ENCODE peak calls at places on chromosomes 11 and 22, in six cellular contexts. R is endothelial cell; G is ovary; U is CD8-positive, alpha-beta T cell; K is breast epithelium; D is kidney. X is an unnamed sample.

GRCh38 chr22:26471522-26471921 is 12.1 kb downstream of the HPS4 start:
- DNase-seq in R (no peak), G (no peak), U (no peak), K (no peak), D (no peak), X (no peak)

GRCh38 chr22:39090426-39091064 is 6.5 kb upstream of the APOBEC3H start:
- DNase-seq in R (no peak), G (no peak), U (peak), K (no peak), D (peak), X (no peak)

GRCh38 chr11:110710520-110711381 is 1.5 kb downstream of the ARHGAP20 start:
- DNase-seq in R (peak), G (peak), U (no peak), K (peak), D (peak), X (peak)

GRCh38 chr11:121800704-121801516 is 315.1 kb downstream of the BLID start:
- DNase-seq in R (peak), G (peak), U (no peak), K (no peak), D (no peak), X (no peak)

GRCh38 chr11:113992459-113993105 is 17.7 kb downstream of the HTR3A start:
- DNase-seq in R (no peak), G (no peak), U (no peak), K (no peak), D (no peak), X (no peak)

GRCh38 chr22:28743852-28744251 is 2.0 kb downstream of the HSCB start:
- DNase-seq in R (no peak), G (no peak), U (no peak), K (no peak), D (no peak), X (no peak)

GRCh38 chr22:26326803-26327202 is 102.3 kb upstream of the ASPHD2 start:
- DNase-seq in R (no peak), G (no peak), U (no peak), K (no peak), D (no peak), X (no peak)

GRCh38 chr11:133070053-133070713 is 462.1 kb downstream of the OPCML start:
- DNase-seq in R (no peak), G (no peak), U (no peak), K (no peak), D (no peak), X (no peak)

GRCh38 chr11:28123151-28123571 is 15.0 kb downstream of the METTL15 start:
- DNase-seq in R (no peak), G (no peak), U (no peak), K (no peak), D (no peak), X (no peak)

GRCh38 chr11:27873664-27874063 is 173.4 kb upstream of the BDNF start:
- DNase-seq in R (no peak), G (no peak), U (no peak), K (no peak), D (no peak), X (no peak)

GRCh38 chr22:38153821-38154562 is 27.6 kb downstream of the PLA2G6 start:
- DNase-seq in R (no peak), G (no peak), U (no peak), K (no peak), D (peak), X (no peak)

GRCh38 chr11:93741094-93741881 is at the start of the genes C11orf54 and TAF1D:
- DNase-seq in R (peak), G (peak), U (peak), K (peak), D (peak), X (peak)

GRCh38 chr11:11681536-11681935 is 59.7 kb upstream of the GALNT18 start:
- DNase-seq in R (no peak), G (no peak), U (no peak), K (no peak), D (no peak), X (no peak)

GRCh38 chr11:123313261-123313660 is 116.8 kb upstream of the GRAMD1B start:
- DNase-seq in R (no peak), G (no peak), U (no peak), K (no peak), D (no peak), X (no peak)

GRCh38 chr22:45667486-45667885 is 4.1 kb upstream of the ATXN10 start:
- DNase-seq in R (no peak), G (no peak), U (no peak), K (no peak), D (no peak), X (no peak)

GRCh38 chr22:30208631-30209603 is 37.6 kb downstream of the LIF start:
- DNase-seq in R (no peak), G (peak), U (no peak), K (peak), D (peak), X (no peak)

GRCh38 chr11:64874841-64875240 is 3.6 kb downstream of the EHD1 start:
- DNase-seq in R (no peak), G (no peak), U (no peak), K (no peak), D (peak), X (no peak)

GRCh38 chr11:116733959-116734517 is 38.7 kb downstream of the BUD13 start:
- DNase-seq in R (no peak), G (no peak), U (no peak), K (peak), D (no peak), X (no peak)

GRCh38 chr11:9972917-9973504 is 309.1 kb downstream of the SWAP70 start:
- DNase-seq in R (peak), G (no peak), U (no peak), K (no peak), D (no peak), X (no peak)

GRCh38 chr11:108472681-108473080 is 5.4 kb upstream of the C11orf65 start:
- DNase-seq in R (no peak), G (no peak), U (no peak), K (no peak), D (no peak), X (no peak)

GRCh38 chr11:69055212-69055586 is 6.5 kb downstream of the TPCN2 start:
- DNase-seq in R (no peak), G (no peak), U (no peak), K (no peak), D (no peak), X (no peak)

GRCh38 chr22:29710922-29711593 is 8.7 kb upstream of the CABP7 start:
- DNase-seq in R (no peak), G (no peak), U (no peak), K (no peak), D (no peak), X (no peak)

GRCh38 chr22:17266261-17266971 is 47.2 kb upstream of the ADA2 start:
- DNase-seq in R (peak), G (no peak), U (peak), K (no peak), D (peak), X (no peak)

GRCh38 chr11:128343870-128344269 is 243.5 kb downstream of the ETS1 start:
- DNase-seq in R (no peak), G (no peak), U (no peak), K (no peak), D (no peak), X (no peak)

GRCh38 chr22:25334091-25334490 is 114.7 kb downstream of the CRYBB2 start:
- DNase-seq in R (peak), G (no peak), U (peak), K (no peak), D (no peak), X (peak)

GRCh38 chr11:123561046-123561781 is 93.2 kb downstream of the SCN3B start:
- DNase-seq in R (peak), G (peak), U (no peak), K (no peak), D (no peak), X (no peak)

GRCh38 chr11:45083544-45084087 is 62.8 kb upstream of the PRDM11 start:
- DNase-seq in R (no peak), G (no peak), U (no peak), K (no peak), D (no peak), X (no peak)

GRCh38 chr11:125074511-125075241 is 11.6 kb downstream of the SLC37A2 start:
- DNase-seq in R (no peak), G (no peak), U (no peak), K (no peak), D (no peak), X (no peak)

GRCh38 chr22:37095113-37095512 is 14.4 kb downstream of the TMPRSS6 start:
- DNase-seq in R (no peak), G (no peak), U (no peak), K (no peak), D (no peak), X (no peak)

GRCh38 chr22:50338860-50339462 is 4.2 kb upstream of the PPP6R2 start:
- DNase-seq in R (no peak), G (no peak), U (no peak), K (no peak), D (no peak), X (no peak)

GRCh38 chr11:8309862-8310261 is 46.2 kb upstream of the LMO1 start:
- DNase-seq in R (no peak), G (no peak), U (no peak), K (peak), D (no peak), X (no peak)

GRCh38 chr11:127677813-127678212 is 677.2 kb upstream of the KIRREL3 start:
- DNase-seq in R (no peak), G (no peak), U (no peak), K (no peak), D (no peak), X (no peak)

GRCh38 chr22:17074648-17075002 is 10.2 kb upstream of the IL17RA start:
- DNase-seq in R (no peak), G (no peak), U (no peak), K (no peak), D (no peak), X (no peak)

GRCh38 chr22:29037340-29037932 is 24.2 kb downstream of the C22orf31 start:
- DNase-seq in R (no peak), G (no peak), U (no peak), K (no peak), D (no peak), X (no peak)

GRCh38 chr22:19213496-19214473 is 35.2 kb upstream of the SLC25A1 start:
- DNase-seq in R (no peak), G (no peak), U (no peak), K (no peak), D (no peak), X (no peak)

GRCh38 chr11:112096194-112096593 is 9.5 kb downstream of the SDHD start:
- DNase-seq in R (no peak), G (no peak), U (no peak), K (no peak), D (no peak), X (no peak)

GRCh38 chr22:38570841-38571364 is 920 bp upstream of the DMC1 start:
- DNase-seq in R (peak), G (peak), U (peak), K (no peak), D (peak), X (no peak)

GRCh38 chr11:94060401-94060800 is 39.2 kb downstream of the HEPHL1 start:
- DNase-seq in R (no peak), G (no peak), U (no peak), K (no peak), D (no peak), X (no peak)

GRCh38 chr11:279966-280761 is 2.0 kb downstream of the NLRP6 start:
- DNase-seq in R (peak), G (no peak), U (peak), K (peak), D (peak), X (peak)
- TF ChIP-seq CTCF in R (no peak), G (no peak), U (no peak), K (no peak), D (no peak), X (no peak)

GRCh38 chr11:29260939-29261705 is 755.7 kb downstream of the KCNA4 start:
- DNase-seq in R (no peak), G (no peak), U (no peak), K (no peak), D (no peak), X (no peak)
- TF ChIP-seq CTCF in R (no peak), G (no peak), U (no peak), K (no peak), D (no peak), X (no peak)

DNA sequence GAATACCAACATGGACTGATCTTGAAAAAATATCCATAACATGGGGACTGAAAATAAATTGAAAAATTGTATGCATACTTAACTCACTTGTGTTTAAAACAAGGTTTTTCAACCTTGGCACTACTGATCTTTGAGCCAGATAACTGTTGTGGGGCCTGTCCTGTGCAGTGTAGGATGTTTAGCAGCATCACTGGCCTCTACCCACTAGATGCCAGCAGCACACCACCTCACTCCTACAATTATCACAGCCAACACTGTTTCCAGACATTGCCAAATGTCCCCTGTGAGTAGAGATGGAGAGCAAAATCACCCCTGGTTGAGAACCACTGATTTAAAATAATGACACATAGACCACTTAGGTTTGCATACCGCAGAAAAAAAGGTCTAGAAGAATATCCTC is 45.0 kb upstream of the SLC1A2 start:
- DNase-seq in R (peak), G (no peak), U (no peak), K (no peak), D (no peak), X (no peak)
- TF ChIP-seq CTCF in R (no peak), G (no peak), U (no peak), K (no peak), D (no peak), X (no peak)

DNA sequence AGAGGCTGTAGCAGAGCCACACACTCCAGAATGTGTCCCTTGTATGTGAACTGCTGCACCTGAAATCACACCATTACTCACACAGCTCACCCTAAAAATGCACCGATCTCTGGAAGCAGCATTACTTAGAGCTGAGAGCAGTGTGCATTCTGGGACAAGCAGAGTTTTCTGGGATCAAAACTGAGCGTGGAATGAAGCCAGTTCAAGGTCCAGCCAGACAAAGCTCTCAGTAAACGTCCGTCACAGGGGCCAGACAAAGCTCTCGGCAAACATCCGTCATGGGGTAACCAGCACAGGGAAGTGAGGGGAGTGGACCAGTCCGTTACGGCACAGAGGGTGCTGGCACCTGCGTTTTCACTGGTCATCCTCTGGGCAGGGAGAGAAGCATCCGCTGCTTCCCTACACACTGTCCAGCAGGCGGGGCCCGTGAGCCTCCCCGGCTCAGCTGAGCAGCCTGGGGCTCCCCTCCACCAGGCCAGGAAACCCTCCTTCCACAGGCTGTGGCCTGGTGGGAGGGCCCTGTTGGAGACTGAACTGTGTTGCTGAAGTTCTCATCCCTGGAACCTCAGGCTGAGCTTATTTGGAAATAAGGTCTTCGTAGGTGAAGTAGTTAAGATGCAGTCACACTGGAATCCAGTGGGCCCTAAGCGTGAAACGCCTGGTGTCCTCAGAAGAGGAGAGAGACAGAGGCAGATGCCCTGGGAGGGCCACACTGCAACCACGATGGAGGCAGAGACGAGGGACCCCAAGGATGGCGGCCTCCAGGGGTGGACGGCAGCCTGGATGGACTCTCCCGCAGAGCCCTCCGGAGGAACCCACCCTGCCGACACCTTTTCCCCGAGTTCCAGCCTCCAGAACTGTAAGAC is 883.9 kb downstream of the BRD1 start:
- DNase-seq in R (peak), G (no peak), U (no peak), K (peak), D (no peak), X (no peak)
- TF ChIP-seq CTCF in R (peak), G (no peak), U (no peak), K (no peak), D (peak), X (no peak)

DNA sequence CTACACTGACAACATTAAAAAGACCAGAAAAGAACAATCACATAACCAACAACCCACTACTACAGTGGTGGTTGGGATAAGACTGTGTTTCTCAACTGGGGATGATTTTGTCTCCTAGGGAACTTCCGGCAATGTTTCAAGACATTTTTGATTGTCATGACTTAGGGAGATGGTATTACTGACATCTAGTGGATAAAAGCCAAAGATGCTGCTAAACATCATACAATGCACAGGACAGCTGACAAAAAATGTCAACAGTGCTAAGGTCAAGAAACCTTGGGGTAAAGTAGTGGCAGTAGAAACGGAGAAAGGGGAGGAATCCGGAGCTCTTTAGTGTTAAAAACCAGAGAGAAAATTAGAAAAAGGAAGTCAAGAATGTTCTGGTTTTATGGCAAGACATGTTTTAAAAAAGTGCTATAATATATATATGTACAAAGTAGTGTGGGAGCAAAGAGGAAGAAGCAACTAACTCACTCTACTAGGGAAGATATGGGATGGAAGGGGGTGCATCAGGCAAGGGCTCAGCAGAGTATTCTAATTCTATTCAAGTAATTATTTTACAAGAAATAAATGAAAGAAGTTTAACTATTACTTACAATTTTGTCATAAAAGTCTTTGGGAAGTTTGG is 37.2 kb downstream of the CKAP5 start:
- DNase-seq in R (no peak), G (no peak), U (no peak), K (no peak), D (no peak), X (no peak)
- TF ChIP-seq CTCF in R (no peak), G (no peak), U (no peak), K (no peak), D (no peak), X (no peak)

GRCh38 chr11:4087551-4087950 is 7.0 kb upstream of the RRM1 start:
- DNase-seq in R (no peak), G (no peak), U (no peak), K (no peak), D (no peak), X (no peak)
- TF ChIP-seq CTCF in R (peak), G (no peak), U (no peak), K (no peak), D (no peak), X (no peak)

DNA sequence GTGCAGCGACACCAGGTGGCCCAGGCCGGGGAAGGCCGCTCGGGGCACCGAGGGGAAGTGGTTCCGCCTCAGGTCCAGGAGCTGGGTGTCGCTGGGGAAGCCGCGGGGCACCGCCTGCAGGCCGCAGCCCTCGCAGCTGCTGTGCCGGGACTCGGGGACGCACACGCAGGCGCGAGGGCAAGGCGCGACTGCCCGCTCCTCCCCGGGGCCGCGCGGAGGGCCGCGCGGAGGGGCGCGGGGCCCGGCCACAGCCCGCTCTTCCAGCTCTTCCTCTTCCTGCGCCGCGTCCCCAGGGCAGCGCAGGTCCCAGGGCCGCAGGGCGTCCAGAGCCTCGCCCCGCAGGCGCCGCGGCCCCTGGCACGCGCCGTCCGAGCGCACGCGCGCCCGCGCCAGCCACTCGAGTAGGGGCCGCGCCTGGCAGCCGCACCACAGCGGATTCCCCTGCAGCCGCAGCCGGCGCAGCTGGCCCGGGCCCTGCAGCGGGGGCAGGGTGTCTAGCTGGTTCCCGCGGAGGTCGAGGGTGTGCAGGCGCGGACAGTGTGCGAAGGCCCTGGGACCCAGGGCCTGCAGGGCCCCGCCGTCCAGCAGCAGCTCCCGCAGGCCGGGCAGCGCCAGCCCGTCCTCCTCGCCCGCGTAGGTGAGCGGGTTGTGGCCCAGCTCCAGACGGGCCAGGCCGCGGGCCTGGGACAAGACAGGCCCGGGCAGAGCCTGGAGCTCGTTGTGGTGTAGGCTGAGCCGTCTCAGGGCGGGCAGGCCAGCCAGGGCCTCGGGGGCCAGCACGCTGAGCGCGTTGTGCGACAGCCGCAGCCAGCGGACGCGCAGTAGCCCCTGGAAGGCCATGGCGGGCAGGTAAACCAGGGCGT is 2.8 kb downstream of the CHADL start:
- DNase-seq in R (peak), G (peak), U (peak), K (peak), D (peak), X (peak)
- TF ChIP-seq CTCF in R (no peak), G (peak), U (peak), K (peak), D (peak), X (no peak)

DNA sequence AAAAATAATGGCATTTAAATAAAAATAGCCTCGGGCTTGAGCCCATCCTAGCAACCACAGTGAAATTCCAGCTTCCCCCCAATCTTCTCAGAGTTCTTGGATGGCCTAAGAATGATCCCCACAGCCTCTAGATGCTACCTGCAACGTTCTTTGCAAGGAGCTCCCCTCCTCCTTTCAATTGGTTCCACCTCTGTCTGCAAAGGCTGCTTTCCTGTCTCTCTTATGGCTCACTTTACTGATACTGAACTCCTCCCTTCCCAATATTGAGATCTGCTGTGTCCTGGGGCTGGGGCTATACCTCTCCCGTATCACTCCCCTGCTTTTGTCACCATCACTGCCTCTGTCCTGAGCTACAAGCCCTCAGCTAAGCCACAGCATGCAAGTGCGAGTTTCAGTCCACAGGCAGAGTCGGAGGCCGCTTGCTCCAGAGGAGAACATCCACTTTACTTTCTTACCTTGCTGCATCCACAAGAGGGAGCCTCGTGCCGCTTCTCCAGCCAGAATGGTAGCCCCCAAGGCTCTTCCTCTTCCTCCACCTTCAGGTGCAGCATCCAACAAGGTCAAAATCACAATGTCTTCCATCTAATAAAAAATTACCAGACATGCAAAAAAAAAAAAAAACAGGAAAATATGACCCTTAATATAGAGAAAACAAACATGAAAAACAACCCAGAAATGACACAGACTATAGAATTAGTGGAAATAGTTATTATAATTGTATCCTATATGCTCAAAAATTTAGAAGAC is 48.6 kb upstream of the TMEM45B start:
- DNase-seq in R (peak), G (no peak), U (peak), K (no peak), D (no peak), X (no peak)
- TF ChIP-seq CTCF in R (peak), G (no peak), U (peak), K (no peak), D (peak), X (no peak)

X was measured in activated B cell treated with CpG ODN at 0.5 μM for 24 hours.